ENCODE peak calls at places on chromosome 21, in six cellular contexts. A is CD4-positive, alpha-beta memory T cell; Y is Panc1; S is CD8-positive, alpha-beta memory T cell; K is breast epithelium; E is heart right ventricle. L is an unnamed sample.
A peak's percentile ranks its signal among the peaks of the same experiment; 100 is the strongest.

GRCh38 chr21:25370311-25370744 is 237.0 kb downstream of the MRPL39 start:
- DNase-seq in S (no peak), K (no peak), Y (peak; percentile 57), A (no peak), E (no peak), L (no peak)

GRCh38 chr21:18529253-18529652 is 125.7 kb upstream of the TMPRSS15 start:
- DNase-seq in S (no peak), K (no peak), A (no peak), Y (peak; percentile 8), E (no peak), L (no peak)

GRCh38 chr21:38925923-38926322 is 120.2 kb downstream of the ETS2 start:
- DNase-seq in E (peak; percentile 71), A (no peak), K (peak; percentile 74), Y (no peak), S (no peak), L (peak; percentile 67)

GRCh38 chr21:10521091-10521598 is at the start of gene TPTE:
- DNase-seq in K (no peak), E (no peak), A (no peak), S (no peak), Y (no peak), L (peak; percentile 32)

GRCh38 chr21:46562964-46563607 is 41.8 kb downstream of the S100B start:
- DNase-seq in Y (no peak), S (no peak), A (no peak), E (no peak), K (no peak), L (no peak)

GRCh38 chr21:24045775-24046215 is 1561.5 kb downstream of the MRPL39 start:
- DNase-seq in E (peak; percentile 53), A (no peak), K (peak; percentile 46), Y (peak; percentile 63), S (no peak), L (peak; percentile 81)

GRCh38 chr21:25161571-25161970 is 445.7 kb downstream of the MRPL39 start:
- DNase-seq in A (no peak), K (no peak), Y (no peak), E (no peak), S (no peak), L (no peak)

GRCh38 chr21:45264146-45264918 is 23.4 kb downstream of the POFUT2 start:
- DNase-seq in K (no peak), Y (no peak), E (no peak), S (no peak), A (no peak), L (no peak)

GRCh38 chr21:45577806-45578801 is 35.9 kb upstream of the SLC19A1 start:
- DNase-seq in A (no peak), E (no peak), K (no peak), S (no peak), Y (no peak), L (peak; percentile 41)

GRCh38 chr21:31158789-31159581 is 120.7 kb upstream of the KRTAP19-8 start:
- DNase-seq in E (no peak), S (no peak), K (no peak), Y (no peak), A (no peak), L (no peak)

GRCh38 chr21:14864211-14865021 is 200.4 kb downstream of the NRIP1 start:
- DNase-seq in E (peak; percentile 67), K (peak; percentile 24), A (no peak), Y (no peak), S (no peak), L (peak; percentile 84)

GRCh38 chr21:45467221-45467779 is 62.3 kb downstream of the COL18A1 start:
- DNase-seq in A (no peak), E (no peak), Y (no peak), S (no peak), K (no peak), L (peak; percentile 14)

GRCh38 chr21:35178812-35179211 is 129.7 kb upstream of the RUNX1 start:
- DNase-seq in E (no peak), K (no peak), Y (peak; percentile 32), S (no peak), A (no peak), L (no peak)

GRCh38 chr21:40689816-40690215 is 157.1 kb downstream of the DSCAM start:
- DNase-seq in E (no peak), A (no peak), S (no peak), Y (no peak), K (no peak), L (no peak)

GRCh38 chr21:43956019-43956666 is 56.0 kb upstream of the TRAPPC10 start:
- DNase-seq in A (no peak), K (no peak), Y (no peak), S (no peak), E (no peak), L (no peak)

GRCh38 chr21:29172282-29172681 is 41.8 kb downstream of the MAP3K7CL start:
- DNase-seq in A (no peak), E (no peak), S (no peak), K (no peak), Y (no peak), L (no peak)

GRCh38 chr21:29175408-29176147 is 45.1 kb downstream of the MAP3K7CL start:
- DNase-seq in K (no peak), E (no peak), Y (no peak), A (no peak), S (no peak), L (no peak)

GRCh38 chr21:29177800-29178199 is 47.4 kb downstream of the MAP3K7CL start:
- DNase-seq in A (no peak), Y (no peak), S (no peak), K (no peak), E (no peak), L (no peak)

GRCh38 chr21:29176721-29177120 is 46.3 kb downstream of the MAP3K7CL start:
- DNase-seq in K (no peak), E (no peak), A (no peak), S (no peak), Y (no peak), L (no peak)

GRCh38 chr21:29174607-29175013 is 44.2 kb downstream of the MAP3K7CL start:
- DNase-seq in Y (no peak), E (no peak), A (no peak), S (no peak), K (no peak), L (no peak)
- H3K4me3 ChIP-seq in Y (no peak overlapping the region), E (no peak overlapping the region), A (no peak overlapping the region), S (no peak overlapping the region), K (no peak overlapping the region), L (no peak overlapping the region)

DNA sequence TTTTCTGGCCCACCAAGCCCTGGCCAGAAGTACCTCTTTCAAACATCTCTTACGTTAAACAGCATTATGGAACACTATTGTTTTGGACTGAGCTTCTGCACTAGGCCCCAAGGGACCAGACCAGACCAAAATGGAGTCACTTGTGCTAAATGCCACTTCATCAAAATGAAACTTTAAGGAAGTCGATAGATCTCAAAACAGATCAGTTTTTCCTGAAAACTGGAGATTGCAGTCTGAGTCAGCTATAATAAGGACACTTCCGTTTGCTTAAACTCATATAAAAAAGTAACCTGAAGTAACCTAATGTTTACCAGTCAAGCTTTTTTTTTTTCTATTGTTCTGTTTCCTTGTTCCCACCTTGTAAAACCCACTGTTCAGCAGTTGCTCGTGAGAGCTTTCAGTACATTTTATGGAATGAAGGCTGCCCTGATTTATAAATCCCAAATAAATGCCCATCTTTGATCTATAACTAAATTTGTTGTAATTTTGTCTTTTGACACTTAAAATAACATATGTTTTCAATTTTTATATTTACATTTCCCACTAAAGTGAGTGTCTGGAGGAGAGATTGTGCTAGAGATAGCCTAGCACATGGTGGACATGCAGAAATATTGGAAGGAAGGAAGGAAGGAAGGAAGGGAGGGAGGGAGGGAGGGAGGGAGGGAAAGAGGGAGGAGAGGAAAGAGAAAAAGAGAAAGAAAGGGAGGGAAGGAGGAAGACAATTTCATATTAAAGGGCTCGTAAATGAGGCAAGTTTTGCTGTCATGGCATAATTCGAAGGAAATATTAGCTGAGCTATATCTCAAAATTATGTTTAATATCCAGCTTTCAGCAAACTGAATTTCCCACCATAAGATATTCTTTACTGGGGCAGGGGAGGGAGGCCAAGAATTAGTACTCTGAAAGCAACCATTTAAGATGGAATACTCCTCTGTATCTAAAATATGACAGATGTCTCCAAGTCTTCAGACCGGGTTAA is 77.0 kb upstream of the CXADR start:
- DNase-seq in K (no peak), Y (no peak), A (no peak), E (no peak), S (no peak), L (no peak)
- H3K27ac ChIP-seq in K (no peak overlapping the region), Y (no peak overlapping the region), A (no peak overlapping the region), E (no peak overlapping the region), S (no peak overlapping the region), L (no peak overlapping the region)

DNA sequence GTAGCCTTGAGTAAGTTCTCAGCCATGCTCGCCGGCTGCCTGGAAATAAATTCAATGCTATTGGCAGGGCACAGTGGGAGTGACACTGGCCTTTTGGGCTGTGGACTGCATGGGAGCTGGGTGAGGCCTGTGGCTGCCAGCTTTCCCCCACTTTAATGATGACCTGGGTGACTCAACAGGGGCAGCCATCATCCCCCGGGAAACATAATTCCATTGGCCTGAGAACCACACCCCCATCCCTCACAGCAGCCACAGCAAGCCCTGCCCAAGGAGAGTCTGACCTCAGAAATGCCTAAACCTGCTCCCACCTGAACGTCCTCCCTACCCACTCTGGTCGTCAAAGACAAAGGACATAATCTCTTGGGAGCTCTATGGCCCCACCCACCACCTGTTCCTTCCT is 384.0 kb downstream of the LTN1 start:
- DNase-seq in E (no peak), S (no peak), Y (no peak), A (no peak), K (no peak), L (no peak)
- H3K4me3 ChIP-seq in E (no peak overlapping the region), S (no peak overlapping the region), Y (no peak overlapping the region), A (no peak overlapping the region), K (no peak overlapping the region), L (no peak overlapping the region)

GRCh38 chr21:37335053-37335452 is 31.5 kb upstream of the DYRK1A start:
- DNase-seq in Y (no peak), S (no peak), A (no peak), E (no peak), K (no peak), L (no peak)
- H3K27ac ChIP-seq in Y (no peak overlapping the region), S (no peak overlapping the region), A (no peak overlapping the region), E (no peak overlapping the region), K (no peak overlapping the region), L (no peak overlapping the region)

GRCh38 chr21:21200103-21200938 is 202.1 kb downstream of the NCAM2 start:
- DNase-seq in Y (peak; percentile 28), S (no peak), E (peak; percentile 67), A (no peak), K (peak; percentile 63), L (peak; percentile 62)
- H3K4me3 ChIP-seq in Y (no peak overlapping the region), S (no peak overlapping the region), E (peak overlapping the region; percentile 2), A (no peak overlapping the region), K (peak overlapping the region; percentile 46), L (peak overlapping the region; percentile 32)

GRCh38 chr21:42041246-42041645 is 29.9 kb upstream of the UMODL1 start:
- DNase-seq in S (no peak), E (no peak), K (no peak), Y (no peak), A (no peak), L (peak; percentile 0)

GRCh38 chr21:42041711-42042110 is 29.4 kb upstream of the UMODL1 start:
- DNase-seq in S (no peak), Y (no peak), K (no peak), A (no peak), E (no peak), L (no peak)

GRCh38 chr21:42039470-42039901 is 29.3 kb upstream of the ZBTB21 start:
- DNase-seq in A (no peak), K (peak; percentile 73), S (no peak), E (no peak), Y (no peak), L (no peak)

GRCh38 chr21:42039911-42040351 is 29.8 kb upstream of the ZBTB21 start:
- DNase-seq in Y (no peak), K (no peak), E (no peak), A (no peak), S (no peak), L (peak; percentile 76)

GRCh38 chr21:42040411-42041180 is 30.4 kb upstream of the ZBTB21 start:
- DNase-seq in K (peak; percentile 48), E (peak; percentile 40), A (no peak), S (no peak), Y (peak; percentile 47), L (peak; percentile 31)
- H3K27ac ChIP-seq in K (peak overlapping the region; percentile 81), E (no peak overlapping the region), A (no peak overlapping the region), S (no peak overlapping the region), Y (no peak overlapping the region), L (no peak overlapping the region)